ENCODE peak calls at places on chromosomes 1 and 21, in ten cellular contexts. T is heart right ventricle, D is mucosa of descending colon, L is PC-9, P is OCI-LY7, O is GM12865, K is upper lobe of right lung, A is thoracic aorta, U is fibroblast of lung, R is brain microvascular endothelial cell. B is an unnamed sample.

GRCh38 chr1:68327414-68327813 is 95.1 kb upstream of the WLS start:
- DNase-seq in T (no peak), D (no peak), L (no peak), P (no peak), O (no peak), K (no peak), A (no peak), U (peak; percentile 47), R (no peak), B (no peak)

GRCh38 chr1:20281801-20282200 is 8.9 kb upstream of the VWA5B1 start:
- DNase-seq in T (no peak), D (no peak), L (peak; percentile 56), P (no peak), O (no peak), K (no peak), A (no peak), U (peak; percentile 31), R (no peak), B (no peak)

GRCh38 chr1:208834346-208835081 is 590.3 kb upstream of the PLXNA2 start:
- DNase-seq in T (no peak), D (no peak), L (no peak), P (no peak), O (no peak), K (no peak), A (no peak), U (peak; percentile 1), R (peak; percentile 2), B (no peak)

GRCh38 chr1:232613752-232614381 is 16.1 kb downstream of the SIPA1L2 start:
- DNase-seq in T (no peak), D (no peak), L (no peak), P (no peak), O (no peak), K (no peak), A (no peak), U (peak; percentile 97), R (peak; percentile 88), B (peak; percentile 96)

GRCh38 chr1:176032040-176032645 is 174.9 kb downstream of the COP1 start:
- DNase-seq in T (no peak), D (no peak), L (no peak), P (no peak), O (no peak), K (no peak), A (no peak), U (no peak), R (no peak), B (no peak)

GRCh38 chr1:175019524-175019923 is 3.7 kb downstream of the MRPS14 start:
- DNase-seq in T (no peak), D (no peak), L (no peak), P (no peak), O (no peak), K (no peak), A (no peak), U (no peak), R (no peak), B (no peak)

GRCh38 chr1:62493656-62494055 is 56.8 kb downstream of the USP1 start:
- DNase-seq in T (no peak), D (no peak), L (no peak), P (no peak), O (no peak), K (no peak), A (no peak), U (peak; percentile 44), R (no peak), B (no peak)

GRCh38 chr21:37710555-37711293 is 205.5 kb downstream of the KCNJ6 start:
- DNase-seq in T (peak; percentile 15), D (no peak), L (no peak), P (no peak), O (no peak), K (no peak), A (no peak), U (peak; percentile 71), R (peak; percentile 12), B (no peak)

GRCh38 chr1:18575620-18576019 is 55.0 kb upstream of the PAX7 start:
- DNase-seq in T (peak; percentile 75), D (peak; percentile 81), L (no peak), P (peak; percentile 66), O (peak; percentile 31), K (peak; percentile 84), A (no peak), U (no peak), R (peak; percentile 20), B (no peak)

GRCh38 chr1:220170836-220171526 is 77.0 kb downstream of the IARS2 start:
- DNase-seq in T (no peak), D (no peak), L (no peak), P (no peak), O (no peak), K (no peak), A (no peak), U (no peak), R (no peak), B (no peak)

GRCh38 chr21:19236209-19236608 is 832.6 kb upstream of the TMPRSS15 start:
- DNase-seq in T (no peak), D (no peak), L (no peak), P (no peak), O (peak; percentile 15), K (no peak), A (no peak), U (no peak), R (no peak), B (no peak)

GRCh38 chr1:202154148-202154765 is 6.1 kb downstream of the PTPN7 start:
- DNase-seq in T (no peak), D (no peak), L (no peak), P (no peak), O (no peak), K (no peak), A (no peak), U (no peak), R (no peak), B (no peak)

GRCh38 chr1:111290640-111291039 is at the start of gene CHIA:
- DNase-seq in T (no peak), D (no peak), L (no peak), P (no peak), O (no peak), K (no peak), A (no peak), U (no peak), R (no peak), B (no peak)

GRCh38 chr1:203470240-203470639 is 5.4 kb upstream of the PRELP start:
- DNase-seq in T (no peak), D (no peak), L (no peak), P (no peak), O (no peak), K (no peak), A (no peak), U (no peak), R (no peak), B (no peak)

GRCh38 chr1:182261655-182262054 is 129.9 kb downstream of the GLUL start:
- DNase-seq in T (no peak), D (no peak), L (no peak), P (no peak), O (peak; percentile 44), K (no peak), A (no peak), U (no peak), R (no peak), B (no peak)

GRCh38 chr1:194103516-194104246 is 917.3 kb upstream of the B3GALT2 start:
- DNase-seq in T (no peak), D (no peak), L (no peak), P (no peak), O (no peak), K (no peak), A (no peak), U (no peak), R (no peak), B (no peak)

GRCh38 chr1:194105381-194105780 is 919.0 kb upstream of the B3GALT2 start:
- DNase-seq in T (no peak), D (no peak), L (no peak), P (no peak), O (no peak), K (no peak), A (no peak), U (no peak), R (no peak), B (no peak)

GRCh38 chr1:194104247-194104844 is 917.9 kb upstream of the B3GALT2 start:
- DNase-seq in T (no peak), D (no peak), L (no peak), P (no peak), O (no peak), K (no peak), A (no peak), U (no peak), R (no peak), B (no peak)

GRCh38 chr1:194102607-194103006 is 916.2 kb upstream of the B3GALT2 start:
- DNase-seq in T (no peak), D (no peak), L (no peak), P (peak; percentile 61), O (peak; percentile 9), K (no peak), A (no peak), U (no peak), R (no peak), B (no peak)
- TF ChIP-seq CTCF in T (no peak), D (no peak), L (no peak), P (peak; percentile 75), O (no peak), K (no peak), A (no peak), U (no peak), R (peak; percentile 39), B (no peak)

GRCh38 chr1:94532077-94532476 is 9.5 kb downstream of the F3 start:
- DNase-seq in T (no peak), D (no peak), L (peak; percentile 60), P (no peak), O (no peak), K (no peak), A (no peak), U (no peak), R (no peak), B (no peak)
- H3K4me3 ChIP-seq in T (no peak overlapping the region), D (no peak overlapping the region), L (no peak overlapping the region), P (no peak overlapping the region), O (no peak overlapping the region), K (no peak overlapping the region), A (no peak overlapping the region), U (no peak overlapping the region), R (no peak overlapping the region), B (no peak overlapping the region)

GRCh38 chr1:27575861-27576331 is 28.0 kb downstream of the AHDC1 start:
- DNase-seq in T (peak; percentile 84), D (peak; percentile 74), L (no peak), P (no peak), O (peak; percentile 38), K (peak; percentile 90), A (no peak), U (peak; percentile 46), R (no peak), B (no peak)
- TF ChIP-seq CTCF in T (no peak), D (no peak), L (no peak), P (no peak), O (no peak), K (no peak), A (no peak), U (no peak), R (peak; percentile 14), B (no peak)

DNA sequence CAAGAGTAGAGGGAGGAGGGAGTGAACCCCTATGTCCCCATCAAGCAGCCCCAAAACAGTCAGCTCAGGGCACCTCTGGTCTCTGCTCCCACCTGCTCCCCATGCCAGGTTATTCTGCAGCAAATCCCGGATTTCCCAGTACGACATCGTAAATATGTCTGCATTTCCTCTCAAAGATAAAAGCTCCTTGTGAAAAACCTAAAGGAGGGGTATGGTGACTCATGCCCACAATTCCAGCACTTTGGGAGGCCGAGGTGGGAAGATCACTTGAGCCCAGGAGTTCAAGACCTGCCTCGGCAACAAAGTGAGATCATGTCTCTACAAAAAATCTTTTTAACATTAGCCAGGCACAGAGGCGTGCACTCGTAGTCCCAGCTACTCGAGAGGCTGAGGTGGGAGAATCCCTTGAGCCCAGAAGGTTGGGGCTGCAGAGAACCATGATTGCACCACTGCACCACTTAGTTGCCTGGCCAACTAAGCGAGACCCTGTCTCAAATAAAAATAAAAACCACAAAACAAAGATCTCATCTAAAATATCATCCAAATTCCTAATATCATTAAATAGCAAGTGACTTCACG is 7.1 kb downstream of the ACOT7 start:
- DNase-seq in T (no peak), D (no peak), L (no peak), P (no peak), O (no peak), K (no peak), A (no peak), U (peak; percentile 33), R (no peak), B (no peak)
- H3K4me3 ChIP-seq in T (no peak overlapping the region), D (no peak overlapping the region), L (peak overlapping the region; percentile 50), P (no peak overlapping the region), O (no peak overlapping the region), K (no peak overlapping the region), A (no peak overlapping the region), U (no peak overlapping the region), R (no peak overlapping the region), B (peak overlapping the region; percentile 45)

B was measured in astrocyte of the cerebellum.